ENCODE peak calls at places on chromosomes 4 and X, in six cellular contexts. S, X, Z, U, T and H are unnamed samples.

GRCh38 chr4:88967883-88968316 is 89.1 kb downstream of the FAM13A start:
- DNase-seq in S (no peak), U (no peak), X (no peak), T (no peak), Z (no peak), H (no peak)

GRCh38 chrX:150581093-150581775 is 12.8 kb downstream of the MTM1 start:
- DNase-seq in Z (no peak), T (no peak), S (no peak), U (peak; percentile 72), X (no peak), H (peak; percentile 75)

GRCh38 chrX:56798866-56799864 is 70.1 kb downstream of the NBDY start:
- DNase-seq in S (no peak), X (no peak), T (no peak), U (no peak), Z (no peak), H (no peak)

GRCh38 chr4:107349266-107349665 is 313.2 kb upstream of the DKK2 start:
- DNase-seq in S (no peak), X (no peak), Z (no peak), T (no peak), U (peak; percentile 72), H (peak; percentile 3)

GRCh38 chr4:106414366-106414765 is 45.8 kb upstream of the GIMD1 start:
- DNase-seq in X (no peak), T (no peak), U (peak; percentile 3), Z (no peak), S (no peak), H (no peak)

GRCh38 chrX:10111364-10112148 is 45.2 kb upstream of the CLCN4 start:
- DNase-seq in Z (no peak), S (peak; percentile 61), U (no peak), X (no peak), T (peak; percentile 86), H (peak; percentile 70)

GRCh38 chr4:3799496-3799895 is 33.3 kb downstream of the ADRA2C start:
- DNase-seq in U (no peak), Z (no peak), X (no peak), T (no peak), S (no peak), H (no peak)

GRCh38 chr4:138567696-138568095 is 325.5 kb upstream of the SLC7A11 start:
- DNase-seq in Z (no peak), T (no peak), S (no peak), X (no peak), U (no peak), H (peak; percentile 53)